ENCODE peak calls at places on chromosomes 5 and 9, in six cellular contexts. H is AG09309, X is PC-9, Q is body of pancreas, A is A549, N is suprapubic skin. E is an unnamed sample.

GRCh38 chr9:76374702-76375543 is 19.3 kb downstream of the RFK start:
- DNase-seq in H (no peak), X (peak; percentile 85), Q (peak; percentile 88), A (peak; percentile 99), N (no peak), E (no peak)

GRCh38 chr5:158154226-158155005 is 295.5 kb upstream of the CLINT1 start:
- DNase-seq in H (peak; percentile 86), X (no peak), Q (peak; percentile 34), A (peak; percentile 12), N (no peak), E (no peak)

GRCh38 chr9:15606667-15607472 is 54.0 kb downstream of the CCDC171 start:
- DNase-seq in H (no peak), X (no peak), Q (no peak), A (peak; percentile 34), N (no peak), E (peak; percentile 2)

GRCh38 chr5:68171101-68171558 is 44.4 kb upstream of the PIK3R1 start:
- DNase-seq in H (no peak), X (no peak), Q (peak; percentile 52), A (no peak), N (peak; percentile 91), E (no peak)

GRCh38 chr5:66015296-66015960 is 89.1 kb downstream of the ERBIN start:
- DNase-seq in H (no peak), X (no peak), Q (no peak), A (no peak), N (no peak), E (no peak)

GRCh38 chr5:166624573-166624972 is 1666.9 kb upstream of the WWC1 start:
- DNase-seq in H (no peak), X (no peak), Q (no peak), A (no peak), N (no peak), E (no peak)

GRCh38 chr5:69450116-69450515 is 35.2 kb downstream of the MARVELD2 start:
- DNase-seq in H (peak; percentile 71), X (no peak), Q (no peak), A (peak; percentile 42), N (no peak), E (no peak)

GRCh38 chr5:170151105-170151831 is 45.6 kb downstream of the FOXI1 start:
- DNase-seq in H (peak; percentile 61), X (peak; percentile 100), Q (peak; percentile 56), A (peak; percentile 88), N (no peak), E (no peak)

GRCh38 chr9:27528278-27528885 is 1.2 kb downstream of the MOB3B start:
- DNase-seq in H (no peak), X (peak; percentile 50), Q (peak; percentile 86), A (no peak), N (peak; percentile 92), E (peak; percentile 65)

GRCh38 chr5:115948013-115948605 is 14.2 kb upstream of the LVRN start:
- DNase-seq in H (peak; percentile 52), X (no peak), Q (no peak), A (no peak), N (peak; percentile 80), E (no peak)

GRCh38 chr5:1280177-1281037 is 14.5 kb downstream of the TERT start:
- DNase-seq in H (no peak), X (no peak), Q (no peak), A (no peak), N (peak; percentile 64), E (no peak)

GRCh38 chr5:40909233-40909632 is at the start of gene C7:
- DNase-seq in H (no peak), X (no peak), Q (peak; percentile 14), A (no peak), N (no peak), E (no peak)

GRCh38 chr9:75866273-75866871 is 24.1 kb upstream of the PCSK5 start:
- DNase-seq in H (no peak), X (peak; percentile 19), Q (peak; percentile 58), A (peak; percentile 49), N (no peak), E (peak; percentile 71)

GRCh38 chr9:121059513-121059912 is 9.4 kb upstream of the C5 start:
- DNase-seq in H (no peak), X (no peak), Q (no peak), A (no peak), N (no peak), E (no peak)

GRCh38 chr9:121053544-121053943 is 3.5 kb upstream of the C5 start:
- DNase-seq in H (no peak), X (no peak), Q (peak; percentile 63), A (no peak), N (no peak), E (no peak)

GRCh38 chr9:121057821-121058220 is 7.7 kb upstream of the C5 start:
- DNase-seq in H (no peak), X (no peak), Q (no peak), A (no peak), N (no peak), E (no peak)

GRCh38 chr9:121059998-121060636 is 10.0 kb upstream of the C5 start:
- DNase-seq in H (no peak), X (peak; percentile 26), Q (peak; percentile 45), A (peak; percentile 81), N (no peak), E (peak; percentile 26)

DNA sequence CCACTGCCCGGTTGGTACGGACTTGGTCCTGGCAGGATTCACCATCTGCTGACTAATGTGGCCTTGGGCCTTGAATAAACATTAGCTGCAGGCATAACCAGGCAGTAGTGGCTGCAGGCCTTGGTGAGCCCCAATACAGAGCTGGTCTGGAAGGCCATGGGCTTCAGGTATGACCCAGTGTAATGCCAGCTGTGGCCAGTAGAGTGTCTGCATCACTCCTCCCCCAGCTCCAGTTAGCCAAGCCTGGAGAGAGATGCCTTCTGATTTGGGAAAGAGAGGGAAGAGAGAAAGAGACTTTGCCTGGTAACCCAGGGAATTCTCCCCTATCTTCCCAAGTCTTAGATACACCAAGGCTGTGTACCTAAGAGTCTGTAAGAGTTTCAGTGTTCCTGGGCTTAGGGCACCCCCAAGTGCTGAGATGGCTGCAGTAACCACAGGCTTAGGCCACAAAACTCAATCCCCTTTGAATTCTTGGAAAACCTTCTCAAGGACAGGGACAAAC is 5.6 kb upstream of the C5 start:
- DNase-seq in H (no peak), X (no peak), Q (peak; percentile 81), A (peak; percentile 74), N (no peak), E (no peak)
- TF ChIP-seq CTCF in H (peak; percentile 39), X (peak; percentile 55), Q (peak; percentile 50), A (peak; percentile 41), N (no peak), E (peak; percentile 49)

GRCh38 chr5:128667148-128667547 is 129.1 kb upstream of the FBN2 start:
- DNase-seq in H (no peak), X (no peak), Q (no peak), A (peak; percentile 28), N (no peak), E (no peak)
- TF ChIP-seq CTCF in H (peak; percentile 18), X (no peak), Q (no peak), A (peak; percentile 23), N (no peak), E (no peak)

GRCh38 chr5:16870878-16871277 is 65.2 kb downstream of the MYO10 start:
- DNase-seq in H (no peak), X (no peak), Q (no peak), A (no peak), N (no peak), E (no peak)
- TF ChIP-seq CTCF in H (no peak), X (no peak), Q (no peak), A (no peak), N (no peak), E (no peak)

GRCh38 chr9:17520264-17521058 is 58.4 kb upstream of the SH3GL2 start:
- DNase-seq in H (no peak), X (no peak), Q (no peak), A (no peak), N (no peak), E (no peak)

GRCh38 chr9:17519761-17520160 is 59.1 kb upstream of the SH3GL2 start:
- DNase-seq in H (no peak), X (no peak), Q (no peak), A (no peak), N (no peak), E (no peak)

GRCh38 chr9:17521456-17521855 is 57.4 kb upstream of the SH3GL2 start:
- DNase-seq in H (no peak), X (no peak), Q (no peak), A (no peak), N (no peak), E (no peak)
- TF ChIP-seq CTCF in H (no peak), X (no peak), Q (no peak), A (no peak), N (no peak), E (no peak)

GRCh38 chr9:122538757-122539156 is 11.7 kb upstream of the OR1N1 start:
- DNase-seq in H (no peak), X (no peak), Q (no peak), A (no peak), N (no peak), E (no peak)
- TF ChIP-seq CTCF in H (no peak), X (no peak), Q (no peak), A (no peak), N (no peak), E (no peak)

DNA sequence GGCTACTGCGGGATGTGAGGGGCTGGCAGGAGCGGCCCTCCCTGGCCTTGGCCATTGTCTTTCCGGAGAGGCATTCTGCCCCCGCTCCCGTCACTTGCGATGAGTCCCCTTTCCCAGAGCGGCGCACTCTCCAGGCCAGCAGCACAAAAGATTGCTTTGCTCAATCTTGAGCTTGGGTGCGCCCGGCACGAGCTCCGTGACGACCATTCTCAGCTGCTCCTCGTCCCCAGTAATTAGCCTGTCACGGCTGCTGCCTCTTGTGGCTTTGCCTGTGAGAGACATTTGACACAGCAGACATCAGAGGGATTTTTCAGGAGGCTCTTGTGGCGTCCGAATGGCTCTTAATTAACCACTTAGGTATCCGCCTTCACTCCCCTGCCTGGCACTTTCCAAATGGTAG is 397.9 kb upstream of the IRX1 start:
- DNase-seq in H (no peak), X (no peak), Q (no peak), A (no peak), N (no peak), E (no peak)
- TF ChIP-seq CTCF in H (no peak), X (no peak), Q (no peak), A (no peak), N (no peak), E (no peak)

GRCh38 chr9:100472725-100473261 is at the start of gene TMEFF1:
- DNase-seq in H (no peak), X (peak; percentile 40), Q (peak; percentile 61), A (peak; percentile 17), N (no peak), E (peak; percentile 73)
- TF ChIP-seq CTCF in H (no peak), X (no peak), Q (no peak), A (no peak), N (no peak), E (no peak)

DNA sequence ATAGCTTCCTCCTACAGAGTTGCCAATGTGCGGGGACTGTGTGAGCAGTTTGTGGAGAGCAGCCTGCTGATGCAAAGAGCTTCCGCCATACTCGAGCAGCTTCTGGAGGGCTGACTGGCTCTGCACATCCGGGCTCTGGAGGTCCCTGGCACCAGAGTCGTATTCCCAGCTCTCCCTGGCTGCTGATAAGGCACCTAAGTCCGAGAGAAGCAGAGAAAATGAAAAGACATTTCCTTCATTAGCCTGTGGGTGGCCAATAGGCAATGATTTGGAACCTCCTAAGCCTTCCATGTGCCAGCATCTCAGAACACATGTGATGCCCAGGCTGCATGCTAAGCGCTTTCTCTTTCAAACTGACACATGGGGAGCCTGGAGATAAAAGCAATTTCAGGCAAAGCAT is 94.3 kb downstream of the TSSK1B start:
- DNase-seq in H (no peak), X (no peak), Q (no peak), A (peak; percentile 12), N (no peak), E (no peak)
- TF ChIP-seq CTCF in H (no peak), X (no peak), Q (no peak), A (no peak), N (no peak), E (no peak)